ENCODE peak calls at places on chromosomes 7 and 10, in ten cellular contexts. Z is non-pigmented ciliary epithelial cell; W is hippocampal formation; L is kidney glomerular epithelial cell; J is activated CD8-positive, alpha-beta memory T cell treated with anti-CD3 and anti-CD28 coated beads, Interleukin-2, amount 50 U/mL, for 48 hours; U is colonic mucosa; B is nephron progenitor cell; D is hypothalamus; T is T-helper 9 cell; C is H54. R is an unnamed sample.

GRCh38 chr7:145168879-145169278 is 333.0 kb upstream of the TPK1 start:
- DNase-seq in J (no peak), B (no peak), W (no peak), T (no peak), C (no peak), U (no peak), Z (no peak), L (no peak), D (no peak), R (no peak)

GRCh38 chr10:77325233-77325537 is 312.4 kb downstream of the KCNMA1 start:
- DNase-seq in D (no peak), T (no peak), U (peak; percentile 30), L (no peak), J (no peak), Z (no peak), B (no peak), C (no peak), W (no peak), R (no peak)

GRCh38 chr10:3481000-3481335 is 304.0 kb downstream of the KLF6 start:
- DNase-seq in J (no peak), Z (no peak), L (no peak), D (no peak), W (no peak), C (no peak), U (no peak), T (no peak), B (no peak), R (no peak)

GRCh38 chr7:96080021-96080420 is 241.9 kb downstream of the SLC25A13 start:
- DNase-seq in J (no peak), B (no peak), W (no peak), C (no peak), L (no peak), T (no peak), U (no peak), D (no peak), Z (no peak), R (no peak)

GRCh38 chr7:4633012-4633411 is 49.1 kb upstream of the FOXK1 start:
- DNase-seq in C (peak; percentile 59), Z (no peak), B (no peak), W (no peak), L (no peak), U (no peak), T (no peak), J (no peak), D (no peak), R (no peak)

GRCh38 chr7:106757846-106758245 is 96.9 kb upstream of the CCDC71L start:
- DNase-seq in L (no peak), T (no peak), D (no peak), Z (no peak), U (peak; percentile 46), B (no peak), C (no peak), W (no peak), J (no peak), R (no peak)

GRCh38 chr7:111358915-111359314 is 203.4 kb downstream of the IMMP2L start:
- DNase-seq in C (no peak), B (no peak), J (no peak), L (no peak), D (no peak), Z (no peak), W (no peak), T (no peak), U (no peak), R (no peak)

GRCh38 chr10:105189464-105189800 is 548.3 kb downstream of the SORCS3 start:
- DNase-seq in W (no peak), Z (no peak), T (no peak), C (no peak), L (peak; percentile 46), B (no peak), D (no peak), U (no peak), J (no peak), R (no peak)

GRCh38 chr10:1738950-1739349 is 1.6 kb upstream of the ADARB2 start:
- DNase-seq in J (no peak), B (no peak), W (no peak), C (no peak), D (no peak), U (no peak), L (no peak), T (no peak), Z (no peak), R (no peak)

GRCh38 chr10:1398626-1399410 is 338.5 kb downstream of the ADARB2 start:
- DNase-seq in W (no peak), Z (no peak), B (no peak), U (peak; percentile 4), D (no peak), J (peak; percentile 13), C (no peak), L (no peak), T (no peak), R (no peak)

GRCh38 chr10:110356628-110357245 is 52.0 kb upstream of the SMNDC1 start:
- DNase-seq in T (peak; percentile 45), B (no peak), W (no peak), D (no peak), Z (peak; percentile 91), L (peak; percentile 70), U (peak; percentile 29), J (peak; percentile 77), C (no peak), R (no peak)

GRCh38 chr10:103507235-103508191 is 14.0 kb downstream of the NEURL1 start:
- DNase-seq in L (no peak), Z (no peak), U (peak; percentile 42), D (no peak), W (no peak), T (no peak), C (no peak), B (peak; percentile 74), J (peak; percentile 49), R (no peak)

GRCh38 chr7:100400656-100401055 is 27.4 kb downstream of the PILRA start:
- DNase-seq in B (peak; percentile 60), W (no peak), L (no peak), J (no peak), U (no peak), C (no peak), T (no peak), Z (no peak), D (no peak), R (no peak)

GRCh38 chr10:97842658-97843295 is 6.9 kb upstream of the GOLGA7B start:
- DNase-seq in W (no peak), U (no peak), D (no peak), B (no peak), J (no peak), T (no peak), Z (no peak), C (no peak), L (no peak), R (no peak)

GRCh38 chr10:44032216-44032615 is 352.7 kb downstream of the CXCL12 start:
- DNase-seq in W (no peak), L (no peak), B (no peak), C (no peak), T (no peak), U (peak; percentile 6), J (no peak), Z (no peak), D (no peak), R (no peak)

GRCh38 chr10:93224005-93224779 is 150.5 kb downstream of the CYP26A1 start:
- DNase-seq in Z (no peak), D (no peak), W (no peak), B (no peak), L (no peak), U (no peak), T (no peak), J (no peak), C (no peak), R (no peak)

GRCh38 chr10:46028584-46029570 is 1.5 kb downstream of the NCOA4 start:
- DNase-seq in J (no peak), T (no peak), Z (peak; percentile 37), L (peak; percentile 77), D (no peak), W (no peak), U (peak; percentile 56), B (no peak), C (peak; percentile 32), R (no peak)

GRCh38 chr10:26829810-26830515 is 30.8 kb downstream of the ABI1 start:
- DNase-seq in B (no peak), D (no peak), Z (no peak), T (no peak), U (no peak), L (no peak), J (no peak), W (no peak), C (no peak), R (no peak)

GRCh38 chr7:46559194-46559576 is 638.1 kb upstream of the IGFBP3 start:
- DNase-seq in L (no peak), J (no peak), C (no peak), D (no peak), Z (no peak), U (no peak), B (no peak), T (no peak), W (no peak), R (no peak)

GRCh38 chr7:107560898-107561516 is 2.7 kb downstream of the COG5 start:
- DNase-seq in W (no peak), J (no peak), U (no peak), L (no peak), B (no peak), D (no peak), T (peak; percentile 13), C (no peak), Z (no peak), R (no peak)